ENCODE peak calls at places on chromosomes 4 and X, in four cellular contexts. One of them, this sample, is unnamed.

GRCh38 chr4:113397114-113397701 is 347.8 kb downstream of the ANK2 start:
- DNase-seq in naive thymus-derived CD4-positive, alpha-beta T cell: no peak
- DNase-seq in left ventricle myocardium inferior: no peak
- DNase-seq in GM23338: no peak
- DNase-seq in this sample: no peak

GRCh38 chrX:108399427-108400165 is 38.6 kb downstream of the COL4A6 start:
- DNase-seq in naive thymus-derived CD4-positive, alpha-beta T cell: no peak
- DNase-seq in left ventricle myocardium inferior: no peak
- DNase-seq in GM23338: no peak
- DNase-seq in this sample: no peak

GRCh38 chrX:72029473-72030411 is 102.0 kb downstream of the RTL5 start:
- DNase-seq in naive thymus-derived CD4-positive, alpha-beta T cell: no peak
- DNase-seq in left ventricle myocardium inferior: no peak
- DNase-seq in GM23338: no peak
- DNase-seq in this sample: no peak

GRCh38 chr4:186299291-186299690 is 33.3 kb downstream of the F11 start:
- DNase-seq in naive thymus-derived CD4-positive, alpha-beta T cell: no peak
- DNase-seq in left ventricle myocardium inferior: no peak
- DNase-seq in GM23338: no peak
- DNase-seq in this sample: no peak

GRCh38 chr4:76689079-76689817 is 208.7 kb downstream of the SOWAHB start:
- DNase-seq in naive thymus-derived CD4-positive, alpha-beta T cell: peak
- DNase-seq in left ventricle myocardium inferior: peak
- DNase-seq in GM23338: peak
- DNase-seq in this sample: no peak

GRCh38 chrX:7927259-7928167 is at the start of gene PNPLA4:
- DNase-seq in naive thymus-derived CD4-positive, alpha-beta T cell: peak
- DNase-seq in left ventricle myocardium inferior: peak
- DNase-seq in GM23338: peak
- DNase-seq in this sample: peak

GRCh38 chrX:117839544-117839943 is 277.1 kb downstream of the KLHL13 start:
- DNase-seq in naive thymus-derived CD4-positive, alpha-beta T cell: no peak
- DNase-seq in left ventricle myocardium inferior: no peak
- DNase-seq in GM23338: peak
- DNase-seq in this sample: no peak

GRCh38 chr4:84366932-84367331 is 132.2 kb downstream of the NKX6-1 start:
- DNase-seq in naive thymus-derived CD4-positive, alpha-beta T cell: no peak
- DNase-seq in left ventricle myocardium inferior: no peak
- DNase-seq in GM23338: no peak
- DNase-seq in this sample: no peak

GRCh38 chrX:103356023-103356798 is at the start of gene TCEAL9:
- DNase-seq in naive thymus-derived CD4-positive, alpha-beta T cell: no peak
- DNase-seq in left ventricle myocardium inferior: peak
- DNase-seq in GM23338: peak
- DNase-seq in this sample: no peak

GRCh38 chr4:146585761-146586333 is 52.8 kb upstream of the POU4F2 start:
- DNase-seq in naive thymus-derived CD4-positive, alpha-beta T cell: no peak
- DNase-seq in left ventricle myocardium inferior: no peak
- DNase-seq in GM23338: peak
- DNase-seq in this sample: no peak

GRCh38 chr4:61520176-61520575 is 320.1 kb downstream of the ADGRL3 start:
- DNase-seq in naive thymus-derived CD4-positive, alpha-beta T cell: no peak
- DNase-seq in left ventricle myocardium inferior: no peak
- DNase-seq in GM23338: no peak
- DNase-seq in this sample: no peak

GRCh38 chr4:52001616-52002015 is 18.5 kb downstream of the LRRC66 start:
- DNase-seq in naive thymus-derived CD4-positive, alpha-beta T cell: no peak
- DNase-seq in left ventricle myocardium inferior: no peak
- DNase-seq in GM23338: no peak
- DNase-seq in this sample: no peak

GRCh38 chrX:153669174-153669890 is 4.3 kb downstream of the PNCK start:
- DNase-seq in naive thymus-derived CD4-positive, alpha-beta T cell: no peak
- DNase-seq in left ventricle myocardium inferior: no peak
- DNase-seq in GM23338: no peak
- DNase-seq in this sample: peak

GRCh38 chr4:144787365-144788263 is 141.7 kb downstream of the HHIP start:
- DNase-seq in naive thymus-derived CD4-positive, alpha-beta T cell: no peak
- DNase-seq in left ventricle myocardium inferior: no peak
- DNase-seq in GM23338: peak
- DNase-seq in this sample: no peak

GRCh38 chrX:139738581-139738980 is 30.6 kb upstream of the MCF2 start:
- DNase-seq in naive thymus-derived CD4-positive, alpha-beta T cell: no peak
- DNase-seq in left ventricle myocardium inferior: no peak
- DNase-seq in GM23338: no peak
- DNase-seq in this sample: no peak

GRCh38 chrX:17922303-17922702 is 61.2 kb upstream of the RAI2 start:
- DNase-seq in naive thymus-derived CD4-positive, alpha-beta T cell: no peak
- DNase-seq in left ventricle myocardium inferior: no peak
- DNase-seq in GM23338: no peak
- DNase-seq in this sample: no peak

GRCh38 chrX:94454159-94454558 is 780.2 kb downstream of the FAM133A start:
- DNase-seq in naive thymus-derived CD4-positive, alpha-beta T cell: no peak
- DNase-seq in left ventricle myocardium inferior: no peak
- DNase-seq in GM23338: peak
- DNase-seq in this sample: no peak

GRCh38 chr4:74503580-74503979 is 58.6 kb downstream of the AREG start:
- DNase-seq in naive thymus-derived CD4-positive, alpha-beta T cell: no peak
- DNase-seq in left ventricle myocardium inferior: no peak
- DNase-seq in GM23338: no peak
- DNase-seq in this sample: no peak

GRCh38 chrX:69374569-69374968 is 129.6 kb upstream of the NALF2 start:
- DNase-seq in naive thymus-derived CD4-positive, alpha-beta T cell: no peak
- DNase-seq in left ventricle myocardium inferior: no peak
- DNase-seq in GM23338: no peak
- DNase-seq in this sample: no peak

GRCh38 chrX:13001961-13002671 is 27.2 kb downstream of the TMSB4X start:
- DNase-seq in naive thymus-derived CD4-positive, alpha-beta T cell: no peak
- DNase-seq in left ventricle myocardium inferior: no peak
- DNase-seq in GM23338: no peak
- DNase-seq in this sample: no peak

GRCh38 chr4:165198329-165198728 is 9.0 kb upstream of the KLHL2 start:
- DNase-seq in naive thymus-derived CD4-positive, alpha-beta T cell: no peak
- DNase-seq in left ventricle myocardium inferior: no peak
- DNase-seq in GM23338: no peak
- DNase-seq in this sample: no peak

GRCh38 chr4:152910521-152910920 is 25.6 kb upstream of the FHDC1 start:
- DNase-seq in naive thymus-derived CD4-positive, alpha-beta T cell: no peak
- DNase-seq in left ventricle myocardium inferior: no peak
- DNase-seq in GM23338: no peak
- DNase-seq in this sample: no peak

GRCh38 chrX:20729421-20729820 is 462.7 kb upstream of the RPS6KA3 start:
- DNase-seq in naive thymus-derived CD4-positive, alpha-beta T cell: no peak
- DNase-seq in left ventricle myocardium inferior: no peak
- DNase-seq in GM23338: no peak
- DNase-seq in this sample: no peak

GRCh38 chr4:94641702-94642560 is 115.8 kb upstream of the BMPR1B start:
- DNase-seq in naive thymus-derived CD4-positive, alpha-beta T cell: no peak
- DNase-seq in left ventricle myocardium inferior: no peak
- DNase-seq in GM23338: no peak
- DNase-seq in this sample: no peak

GRCh38 chr4:2036327-2036726 is 22.8 kb upstream of the NAT8L start:
- DNase-seq in naive thymus-derived CD4-positive, alpha-beta T cell: no peak
- DNase-seq in left ventricle myocardium inferior: no peak
- DNase-seq in GM23338: no peak
- DNase-seq in this sample: no peak

GRCh38 chr4:103498161-103499070 is 221.4 kb downstream of the TACR3 start:
- DNase-seq in naive thymus-derived CD4-positive, alpha-beta T cell: no peak
- DNase-seq in left ventricle myocardium inferior: no peak
- DNase-seq in GM23338: no peak
- DNase-seq in this sample: no peak

GRCh38 chr4:84965558-84966381 is 720 bp downstream of the WDFY3 start:
- DNase-seq in naive thymus-derived CD4-positive, alpha-beta T cell: no peak
- DNase-seq in left ventricle myocardium inferior: peak
- DNase-seq in GM23338: peak
- DNase-seq in this sample: no peak

GRCh38 chrX:43679058-43679457 is 23.0 kb downstream of the MAOA start:
- DNase-seq in naive thymus-derived CD4-positive, alpha-beta T cell: no peak
- DNase-seq in left ventricle myocardium inferior: no peak
- DNase-seq in GM23338: no peak
- DNase-seq in this sample: no peak

GRCh38 chr4:3336389-3337356 is 43.9 kb downstream of the RGS12 start:
- DNase-seq in naive thymus-derived CD4-positive, alpha-beta T cell: no peak
- DNase-seq in left ventricle myocardium inferior: no peak
- DNase-seq in GM23338: no peak
- DNase-seq in this sample: no peak

GRCh38 chr4:2579910-2580309 is 43.5 kb downstream of the FAM193A start:
- DNase-seq in naive thymus-derived CD4-positive, alpha-beta T cell: no peak
- DNase-seq in left ventricle myocardium inferior: no peak
- DNase-seq in GM23338: no peak
- DNase-seq in this sample: no peak

GRCh38 chrX:74422576-74423288 is 1.4 kb downstream of the SLC16A2 start:
- DNase-seq in naive thymus-derived CD4-positive, alpha-beta T cell: no peak
- DNase-seq in left ventricle myocardium inferior: peak
- DNase-seq in GM23338: peak
- DNase-seq in this sample: no peak

GRCh38 chr4:123744664-123745290 is 348.2 kb downstream of the SPRY1 start:
- DNase-seq in naive thymus-derived CD4-positive, alpha-beta T cell: no peak
- DNase-seq in left ventricle myocardium inferior: peak
- DNase-seq in GM23338: no peak
- DNase-seq in this sample: no peak

GRCh38 chr4:47101453-47101852 is 70.1 kb downstream of the GABRB1 start:
- DNase-seq in naive thymus-derived CD4-positive, alpha-beta T cell: no peak
- DNase-seq in left ventricle myocardium inferior: no peak
- DNase-seq in GM23338: no peak
- DNase-seq in this sample: no peak

GRCh38 chr4:92270908-92271307 is 32.9 kb upstream of the GRID2 start:
- DNase-seq in naive thymus-derived CD4-positive, alpha-beta T cell: no peak
- DNase-seq in left ventricle myocardium inferior: no peak
- DNase-seq in GM23338: peak
- DNase-seq in this sample: no peak

GRCh38 chrX:38214551-38214950 is 6.1 kb downstream of the SRPX start:
- DNase-seq in naive thymus-derived CD4-positive, alpha-beta T cell: no peak
- DNase-seq in left ventricle myocardium inferior: no peak
- DNase-seq in GM23338: no peak
- DNase-seq in this sample: no peak

GRCh38 chr4:53119685-53120084 is 246.2 kb downstream of the SCFD2 start:
- DNase-seq in naive thymus-derived CD4-positive, alpha-beta T cell: no peak
- DNase-seq in left ventricle myocardium inferior: no peak
- DNase-seq in GM23338: peak
- DNase-seq in this sample: no peak

GRCh38 chr4:55398461-55398860 is 2.7 kb downstream of the TMEM165 start:
- DNase-seq in naive thymus-derived CD4-positive, alpha-beta T cell: no peak
- DNase-seq in left ventricle myocardium inferior: no peak
- DNase-seq in GM23338: no peak
- DNase-seq in this sample: no peak

GRCh38 chr4:55399581-55399980 is 3.8 kb downstream of the TMEM165 start:
- DNase-seq in naive thymus-derived CD4-positive, alpha-beta T cell: no peak
- DNase-seq in left ventricle myocardium inferior: no peak
- DNase-seq in GM23338: no peak
- DNase-seq in this sample: no peak

GRCh38 chr4:55397521-55398321 is 2.0 kb downstream of the TMEM165 start:
- DNase-seq in naive thymus-derived CD4-positive, alpha-beta T cell: no peak
- DNase-seq in left ventricle myocardium inferior: no peak
- DNase-seq in GM23338: no peak
- DNase-seq in this sample: no peak

GRCh38 chr4:55397024-55397520 is 1.3 kb downstream of the TMEM165 start:
- DNase-seq in naive thymus-derived CD4-positive, alpha-beta T cell: no peak
- DNase-seq in left ventricle myocardium inferior: no peak
- DNase-seq in GM23338: no peak
- DNase-seq in this sample: no peak

DNA sequence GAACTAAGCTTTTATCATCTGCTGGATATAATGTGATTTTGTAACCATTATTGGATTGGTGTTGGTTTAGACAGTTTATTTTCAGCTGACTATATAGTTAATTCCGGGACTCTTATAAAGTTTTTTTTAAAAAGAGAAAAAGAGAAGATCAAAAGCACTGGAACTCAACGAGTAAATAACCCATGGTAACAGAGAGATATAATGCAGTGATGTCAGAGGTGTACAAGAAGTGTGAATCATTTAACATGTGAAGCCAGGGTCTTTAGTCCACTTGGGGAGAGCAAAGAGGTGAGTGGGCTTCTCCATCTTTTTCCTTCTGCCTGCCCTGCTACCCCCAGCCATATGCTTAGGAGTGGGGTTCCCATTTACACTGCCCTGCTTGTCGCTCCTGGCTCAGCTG is 3.2 kb downstream of the TMEM165 start:
- DNase-seq in naive thymus-derived CD4-positive, alpha-beta T cell: no peak
- DNase-seq in left ventricle myocardium inferior: no peak
- DNase-seq in GM23338: no peak
- DNase-seq in this sample: no peak
- H3K4me3 ChIP-seq in naive thymus-derived CD4-positive, alpha-beta T cell: no peak
- H3K4me3 ChIP-seq in left ventricle myocardium inferior: peak
- H3K4me3 ChIP-seq in GM23338: peak
- H3K4me3 ChIP-seq in this sample: no peak

GRCh38 chrX:137563681-137564651 is 2.0 kb upstream of the ZIC3 start:
- DNase-seq in naive thymus-derived CD4-positive, alpha-beta T cell: no peak
- DNase-seq in left ventricle myocardium inferior: no peak
- DNase-seq in GM23338: peak
- DNase-seq in this sample: no peak
- H3K4me3 ChIP-seq in naive thymus-derived CD4-positive, alpha-beta T cell: no peak
- H3K4me3 ChIP-seq in left ventricle myocardium inferior: no peak
- H3K4me3 ChIP-seq in GM23338: peak
- H3K4me3 ChIP-seq in this sample: no peak

GRCh38 chr4:69708211-69708610 is 52.2 kb downstream of the SULT1B1 start:
- DNase-seq in naive thymus-derived CD4-positive, alpha-beta T cell: no peak
- DNase-seq in left ventricle myocardium inferior: no peak
- DNase-seq in GM23338: no peak
- DNase-seq in this sample: no peak
- H3K4me3 ChIP-seq in naive thymus-derived CD4-positive, alpha-beta T cell: no peak
- H3K4me3 ChIP-seq in left ventricle myocardium inferior: no peak
- H3K4me3 ChIP-seq in GM23338: no peak
- H3K4me3 ChIP-seq in this sample: no peak

DNA sequence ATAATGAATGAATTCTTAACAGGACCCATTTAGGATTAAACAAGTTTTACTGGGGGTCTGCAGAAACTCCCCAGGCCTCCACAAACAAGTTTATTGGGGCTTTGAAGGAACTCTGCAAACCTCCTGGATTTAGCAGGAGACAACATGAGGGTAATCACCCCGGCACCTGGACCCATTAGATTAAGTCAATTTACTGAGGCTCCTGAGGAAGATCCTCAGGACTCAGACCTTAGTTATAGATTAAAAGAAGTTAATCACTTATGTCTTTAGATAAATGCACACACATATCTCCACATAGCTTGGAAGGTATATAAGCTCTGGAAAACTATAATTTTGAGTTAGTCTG is 29.4 kb downstream of the XG start:
- DNase-seq in naive thymus-derived CD4-positive, alpha-beta T cell: no peak
- DNase-seq in left ventricle myocardium inferior: no peak
- DNase-seq in GM23338: no peak
- DNase-seq in this sample: no peak
- H3K4me3 ChIP-seq in naive thymus-derived CD4-positive, alpha-beta T cell: no peak
- H3K4me3 ChIP-seq in left ventricle myocardium inferior: no peak
- H3K4me3 ChIP-seq in GM23338: peak
- H3K4me3 ChIP-seq in this sample: no peak